ENCODE peak calls at places on chromosomes 16 and 17, in five cellular contexts. D is tibial nerve; R is adipocyte; H is CD4-positive, CD25-positive, alpha-beta regulatory T cell; Y is aorta. C is an unnamed sample.
A peak's percentile ranks its signal among the peaks of the same experiment; 100 is the strongest.

GRCh38 chr17:76337413-76337777 is 16.3 kb downstream of the PRPSAP1 start:
- DNase-seq in R (no peak), Y (no peak), D (no peak), H (no peak), C (no peak)

GRCh38 chr17:4074831-4075495 is 67.9 kb downstream of the ZZEF1 start:
- DNase-seq in R (peak; percentile 56), D (no peak), Y (no peak), H (no peak), C (peak; percentile 43)

GRCh38 chr17:69213059-69213813 is 15.4 kb downstream of the ABCA10 start:
- DNase-seq in Y (no peak), D (no peak), H (no peak), R (no peak), C (no peak)

GRCh38 chr17:27630607-27631408 is at the start of gene LGALS9:
- DNase-seq in R (no peak), H (peak; percentile 4), D (no peak), Y (no peak), C (no peak)

GRCh38 chr16:79665970-79666369 is 65.4 kb upstream of the MAF start:
- DNase-seq in D (no peak), Y (no peak), H (no peak), R (no peak), C (no peak)

GRCh38 chr16:85473909-85474640 is 139.0 kb upstream of the GSE1 start:
- DNase-seq in H (no peak), R (no peak), Y (no peak), D (no peak), C (no peak)

GRCh38 chr16:4136229-4136813 is 20.1 kb upstream of the ADCY9 start:
- DNase-seq in Y (no peak), R (no peak), H (no peak), D (no peak), C (no peak)

GRCh38 chr17:46037722-46038255 is 38.7 kb downstream of the STH start:
- DNase-seq in Y (no peak), D (no peak), H (no peak), R (no peak), C (no peak)

GRCh38 chr16:9874233-9874632 is 308.0 kb downstream of the GRIN2A start:
- DNase-seq in D (no peak), Y (no peak), R (no peak), H (no peak), C (no peak)

GRCh38 chr17:27547301-27547683 is 83.7 kb upstream of the LGALS9 start:
- DNase-seq in H (no peak), R (no peak), Y (no peak), D (no peak), C (no peak)

GRCh38 chr17:74893936-74894671 is 671 bp upstream of the FADS6 start:
- DNase-seq in Y (no peak), R (no peak), D (no peak), H (no peak), C (no peak)

GRCh38 chr16:65384441-65384840 is 262.6 kb upstream of the CDH11 start:
- DNase-seq in H (no peak), R (no peak), Y (no peak), D (no peak), C (no peak)

GRCh38 chr16:77944631-77945030 is 77.7 kb upstream of the CLEC3A start:
- DNase-seq in Y (no peak), D (no peak), H (no peak), R (no peak), C (no peak)

GRCh38 chr17:62064029-62064790 is 868 bp downstream of the MED13 start:
- DNase-seq in D (no peak), R (peak; percentile 55), H (no peak), Y (no peak), C (no peak)

GRCh38 chr16:51524555-51525373 is 373.7 kb upstream of the SALL1 start:
- DNase-seq in H (no peak), R (peak; percentile 34), Y (no peak), D (no peak), C (no peak)

GRCh38 chr17:51397361-51398127 is 137.2 kb downstream of the UTP18 start:
- DNase-seq in Y (no peak), R (no peak), H (no peak), D (no peak), C (no peak)

GRCh38 chr16:84898447-84898846 is 78.7 kb downstream of the CRISPLD2 start:
- DNase-seq in R (no peak), D (no peak), H (no peak), Y (no peak), C (no peak)

GRCh38 chr17:16886655-16887322 is 85.1 kb downstream of the TNFRSF13B start:
- DNase-seq in Y (no peak), H (no peak), R (no peak), D (no peak), C (no peak)

GRCh38 chr16:88432753-88433152 is 20.3 kb upstream of the ZFPM1 start:
- DNase-seq in Y (no peak), R (no peak), D (no peak), H (no peak), C (no peak)

GRCh38 chr17:29933379-29933778 is 3.4 kb upstream of the SSH2 start:
- DNase-seq in Y (no peak), R (peak; percentile 35), H (no peak), D (no peak), C (no peak)

GRCh38 chr16:87570938-87571867 is 31.1 kb upstream of the JPH3 start:
- DNase-seq in D (no peak), H (no peak), Y (peak; percentile 80), R (peak; percentile 49), C (no peak)

GRCh38 chr16:11181242-11181888 is 74.6 kb downstream of the SOCS1 start:
- DNase-seq in R (no peak), H (no peak), D (no peak), Y (no peak), C (no peak)

GRCh38 chr17:74877592-74878543 is 5.1 kb upstream of the FDXR start:
- DNase-seq in D (no peak), H (no peak), Y (no peak), R (no peak), C (no peak)

GRCh38 chr17:79625706-79626105 is 14.9 kb upstream of the RBFOX3 start:
- DNase-seq in D (no peak), Y (peak; percentile 9), H (no peak), R (no peak), C (no peak)

DNA sequence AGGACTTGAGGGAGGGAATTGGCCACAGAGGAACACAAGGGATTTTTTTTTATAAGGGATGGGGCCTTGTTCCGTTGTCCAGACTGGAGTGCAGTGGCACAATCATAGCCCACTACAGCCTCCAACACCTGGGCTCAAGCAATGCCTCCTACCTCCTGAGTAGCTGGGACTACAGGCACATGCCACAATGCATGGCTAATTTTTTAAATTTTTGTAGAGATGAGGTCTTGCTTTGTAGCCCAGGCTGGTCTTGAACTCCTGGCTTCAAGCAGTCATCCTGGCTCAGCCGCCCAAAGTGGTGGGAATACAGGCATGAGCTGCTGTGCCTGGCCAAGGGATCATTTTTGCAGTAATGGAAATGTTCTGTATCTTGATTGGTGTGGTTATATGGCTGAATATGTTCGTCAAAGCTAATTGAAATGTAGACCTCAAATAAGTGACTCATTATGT is 56.9 kb downstream of the VMP1 start:
- DNase-seq in D (no peak), Y (no peak), H (no peak), R (no peak), C (no peak)
- H3K9me3 ChIP-seq in D (no peaks in the 10 kb centered on the region), Y (no peaks in the 10 kb centered on the region), H (no peaks in the 10 kb centered on the region), R (peaks cover 2% of the 10 kb centered on the region), C (no peaks in the 10 kb centered on the region)

GRCh38 chr16:35302859-35303258 is 1843.4 kb downstream of the TP53TG3F start:
- DNase-seq in Y (no peak), H (no peak), D (no peak), R (no peak), C (no peak)

GRCh38 chr16:35308674-35309073 is 1849.3 kb downstream of the TP53TG3F start:
- DNase-seq in R (no peak), D (no peak), Y (no peak), H (no peak), C (no peak)

GRCh38 chr16:35305476-35305875 is 1846.1 kb downstream of the TP53TG3F start:
- DNase-seq in Y (no peak), D (no peak), R (no peak), H (no peak), C (no peak)

GRCh38 chr16:35310999-35311398 is 1851.6 kb downstream of the TP53TG3F start:
- DNase-seq in Y (no peak), D (no peak), H (no peak), R (no peak), C (no peak)

DNA sequence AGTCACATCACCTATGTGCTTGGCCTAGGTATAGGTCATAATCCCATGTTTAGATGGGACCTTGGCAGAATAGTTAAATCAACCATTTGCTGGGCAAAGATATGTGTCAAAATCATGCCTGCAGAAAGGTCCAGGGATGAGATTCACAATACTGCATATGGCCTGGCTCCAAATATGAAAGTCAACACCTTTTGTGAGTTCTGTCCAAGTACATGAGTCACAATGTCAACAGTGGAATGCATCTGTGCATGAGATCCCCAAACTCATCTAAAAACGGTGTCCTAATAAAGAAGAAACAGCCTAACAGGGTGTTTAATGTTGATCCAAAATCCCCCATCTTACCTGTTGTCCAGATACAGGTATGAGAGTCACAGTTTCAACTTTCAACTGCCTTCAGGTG is 1847.5 kb downstream of the TP53TG3F start:
- DNase-seq in Y (no peak), H (no peak), R (no peak), D (no peak), C (no peak)
- H3K9me3 ChIP-seq in Y (no peaks in the 10 kb centered on the region), H (peaks cover 21% of the 10 kb centered on the region), R (no peaks in the 10 kb centered on the region), D (peaks cover 30% of the 10 kb centered on the region), C (peaks cover 30% of the 10 kb centered on the region)

DNA sequence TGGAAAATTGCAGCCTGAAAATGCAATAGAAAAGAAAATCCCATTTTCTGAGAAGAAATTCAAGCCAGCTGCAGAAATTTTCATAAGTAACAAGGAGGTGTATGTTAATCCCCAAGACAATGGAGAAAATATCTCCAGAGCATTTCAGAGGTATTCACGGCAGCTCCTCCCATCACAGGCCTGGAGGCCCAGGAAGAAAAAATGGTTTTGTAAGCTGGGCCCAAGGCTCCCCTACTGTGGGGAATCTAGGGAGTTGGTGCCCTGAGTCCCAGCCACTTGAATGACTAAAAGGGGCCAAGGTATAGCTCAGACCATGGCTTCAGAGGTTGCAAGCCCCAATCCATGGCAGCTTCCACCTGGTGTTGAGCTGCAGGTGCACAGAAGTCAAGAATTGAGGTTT is 93.3 kb upstream of the ZNF267 start:
- DNase-seq in R (no peak), D (no peak), H (no peak), Y (no peak), C (no peak)
- H3K9me3 ChIP-seq in R (peaks cover 84% of the 10 kb centered on the region), D (peaks cover 96% of the 10 kb centered on the region), H (peaks cover 73% of the 10 kb centered on the region), Y (peaks cover 12% of the 10 kb centered on the region), C (no peaks in the 10 kb centered on the region)

GRCh38 chr16:59783191-59783590 is 1049.1 kb upstream of the GOT2 start:
- DNase-seq in Y (no peak), H (no peak), D (no peak), R (no peak), C (no peak)
- H3K9me3 ChIP-seq in Y (no peaks in the 10 kb centered on the region), H (no peaks in the 10 kb centered on the region), D (peaks cover 38% of the 10 kb centered on the region), R (peaks cover 14% of the 10 kb centered on the region), C (no peaks in the 10 kb centered on the region)

GRCh38 chr17:70256751-70257150 is 87.4 kb downstream of the KCNJ2 start:
- DNase-seq in H (no peak), D (no peak), Y (no peak), R (no peak), C (no peak)

GRCh38 chr17:70259400-70259799 is 90.1 kb downstream of the KCNJ2 start:
- DNase-seq in Y (no peak), R (no peak), H (no peak), D (no peak), C (no peak)

GRCh38 chr17:70261170-70261569 is 91.8 kb downstream of the KCNJ2 start:
- DNase-seq in Y (no peak), H (no peak), R (no peak), D (no peak), C (no peak)

GRCh38 chr17:70254735-70255460 is 85.6 kb downstream of the KCNJ2 start:
- DNase-seq in Y (no peak), H (no peak), D (no peak), R (no peak), C (no peak)

GRCh38 chr17:70258465-70258864 is 89.1 kb downstream of the KCNJ2 start:
- DNase-seq in H (no peak), R (no peak), D (no peak), Y (no peak), C (no peak)
- H3K9me3 ChIP-seq in H (no peaks in the 10 kb centered on the region), R (no peaks in the 10 kb centered on the region), D (no peaks in the 10 kb centered on the region), Y (no peaks in the 10 kb centered on the region), C (no peaks in the 10 kb centered on the region)